ENCODE peak calls at places on chromosomes 2 and 18, in seven cellular contexts. T is astrocyte, L is tibial nerve, N is BJ, H is tibial artery, Z is mammary epithelial cell, P is epithelial cell of esophagus. E is an unnamed sample.

GRCh38 chr2:238869293-238870124 is 21.6 kb downstream of the TWIST2 start:
- DNase-seq in T (peak), L (no peak), N (peak), H (no peak), Z (peak), P (no peak), E (no peak)

GRCh38 chr2:178069551-178069950 is 3.0 kb downstream of the PDE11A start:
- DNase-seq in T (peak), L (no peak), N (no peak), H (no peak), Z (no peak), P (no peak), E (no peak)

GRCh38 chr2:23578964-23579671 is 194.1 kb downstream of the KLHL29 start:
- DNase-seq in T (no peak), L (no peak), N (no peak), H (no peak), Z (no peak), P (no peak), E (no peak)

GRCh38 chr2:162537651-162538050 is 193.7 kb downstream of the GCA start:
- DNase-seq in T (peak), L (no peak), N (no peak), H (no peak), Z (no peak), P (no peak), E (no peak)

GRCh38 chr18:2932247-2933181 is 80.4 kb downstream of the LPIN2 start:
- DNase-seq in T (peak), L (no peak), N (no peak), H (no peak), Z (peak), P (peak), E (peak)

GRCh38 chr2:112065966-112066365 is 10.9 kb downstream of the TMEM87B start:
- DNase-seq in T (peak), L (no peak), N (peak), H (no peak), Z (peak), P (peak), E (no peak)

GRCh38 chr2:15189236-15189635 is 371.9 kb downstream of the NBAS start:
- DNase-seq in T (no peak), L (no peak), N (no peak), H (no peak), Z (no peak), P (no peak), E (no peak)

GRCh38 chr2:187541086-187542085 is 12.8 kb downstream of the TFPI start:
- DNase-seq in T (peak), L (no peak), N (peak), H (peak), Z (no peak), P (peak), E (peak)

GRCh38 chr2:239227661-239228371 is 173.0 kb downstream of the HDAC4 start:
- DNase-seq in T (peak), L (no peak), N (no peak), H (no peak), Z (no peak), P (no peak), E (no peak)

GRCh38 chr2:130720528-130720927 is 8.3 kb upstream of the GPR148 start:
- DNase-seq in T (no peak), L (no peak), N (no peak), H (no peak), Z (no peak), P (no peak), E (no peak)

GRCh38 chr2:95315801-95316411 is 18.8 kb downstream of the KCNIP3 start:
- DNase-seq in T (peak), L (no peak), N (peak), H (no peak), Z (peak), P (peak), E (no peak)

GRCh38 chr18:58446661-58447060 is 182.2 kb downstream of the ALPK2 start:
- DNase-seq in T (no peak), L (no peak), N (no peak), H (no peak), Z (no peak), P (no peak), E (no peak)

GRCh38 chr2:232487385-232488096 is at the start of gene ECEL1:
- DNase-seq in T (no peak), L (no peak), N (no peak), H (no peak), Z (no peak), P (no peak), E (no peak)

GRCh38 chr18:34729264-34729663 is 19.2 kb downstream of the DTNA start:
- DNase-seq in T (no peak), L (no peak), N (no peak), H (no peak), Z (peak), P (peak), E (no peak)

GRCh38 chr2:106108351-106108750 is 85.8 kb downstream of the UXS1 start:
- DNase-seq in T (no peak), L (no peak), N (no peak), H (no peak), Z (no peak), P (peak), E (no peak)

GRCh38 chr2:235500761-235501662 is 7.2 kb downstream of the AGAP1 start:
- DNase-seq in T (peak), L (no peak), N (no peak), H (no peak), Z (peak), P (peak), E (no peak)

GRCh38 chr2:19632327-19633040 is 269.3 kb downstream of the TTC32 start:
- DNase-seq in T (no peak), L (no peak), N (no peak), H (peak), Z (no peak), P (peak), E (no peak)

GRCh38 chr2:149192425-149192824 is 138.0 kb upstream of the LYPD6 start:
- DNase-seq in T (peak), L (no peak), N (no peak), H (no peak), Z (peak), P (peak), E (peak)

GRCh38 chr2:234286956-234287355 is 209.9 kb downstream of the ARL4C start:
- DNase-seq in T (peak), L (no peak), N (no peak), H (no peak), Z (no peak), P (no peak), E (no peak)

GRCh38 chr2:242088471-242089212 is 219.1 kb downstream of the RTP5 start:
- DNase-seq in T (peak), L (peak), N (no peak), H (peak), Z (peak), P (peak), E (peak)

GRCh38 chr2:142937347-142937746 is 59.9 kb downstream of the KYNU start:
- DNase-seq in T (no peak), L (no peak), N (no peak), H (no peak), Z (no peak), P (no peak), E (no peak)

GRCh38 chr2:207480521-207481034 is 49.2 kb upstream of the CREB1 start:
- DNase-seq in T (no peak), L (no peak), N (no peak), H (no peak), Z (no peak), P (no peak), E (no peak)

GRCh38 chr2:207483477-207483876 is 46.3 kb upstream of the CREB1 start:
- DNase-seq in T (peak), L (no peak), N (no peak), H (no peak), Z (no peak), P (peak), E (no peak)

GRCh38 chr2:207483066-207483465 is 46.7 kb upstream of the CREB1 start:
- DNase-seq in T (no peak), L (no peak), N (no peak), H (no peak), Z (no peak), P (no peak), E (no peak)

GRCh38 chr2:207482630-207483029 is 47.1 kb upstream of the CREB1 start:
- DNase-seq in T (peak), L (no peak), N (no peak), H (no peak), Z (no peak), P (peak), E (no peak)

GRCh38 chr2:207481924-207482323 is 47.8 kb upstream of the CREB1 start:
- DNase-seq in T (no peak), L (no peak), N (no peak), H (no peak), Z (no peak), P (no peak), E (no peak)
- H3K4me3 ChIP-seq in T (no peak), L (no peak), N (no peak), H (no peak), Z (no peak), P (no peak), E (no peak)

GRCh38 chr18:22701795-22702194 is 231.3 kb upstream of the RBBP8 start:
- DNase-seq in T (no peak), L (no peak), N (no peak), H (no peak), Z (no peak), P (no peak), E (no peak)

GRCh38 chr18:22703883-22704626 is 229.1 kb upstream of the RBBP8 start:
- DNase-seq in T (peak), L (no peak), N (no peak), H (no peak), Z (peak), P (peak), E (no peak)

GRCh38 chr18:22705328-22705727 is 227.8 kb upstream of the RBBP8 start:
- DNase-seq in T (peak), L (no peak), N (no peak), H (no peak), Z (peak), P (peak), E (peak)

GRCh38 chr18:22701326-22701725 is 231.8 kb upstream of the RBBP8 start:
- DNase-seq in T (no peak), L (no peak), N (no peak), H (no peak), Z (no peak), P (no peak), E (no peak)

DNA sequence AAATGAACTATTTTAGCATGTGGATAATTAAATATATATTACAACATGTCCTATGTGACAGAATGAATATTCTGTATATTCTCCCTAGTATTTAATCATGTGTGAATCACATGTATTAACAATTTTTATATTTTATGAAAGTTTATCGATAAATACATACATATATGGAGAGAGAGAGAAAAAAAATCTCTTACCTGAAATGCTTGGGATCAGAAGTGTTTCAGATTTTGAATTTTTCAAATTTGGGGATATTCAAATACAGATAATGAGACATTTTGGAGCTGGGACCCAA is 228.6 kb upstream of the RBBP8 start:
- DNase-seq in T (no peak), L (no peak), N (no peak), H (no peak), Z (no peak), P (no peak), E (no peak)
- TF ChIP-seq CTCF in T (no peak), L (no peak), N (no peak), H (no peak), Z (no peak), P (no peak), E (no peak)

GRCh38 chr2:5482929-5483331 is 209.3 kb upstream of the SOX11 start:
- DNase-seq in T (peak), L (no peak), N (no peak), H (no peak), Z (no peak), P (no peak), E (no peak)

GRCh38 chr2:5474716-5475115 is 217.5 kb upstream of the SOX11 start:
- DNase-seq in T (no peak), L (no peak), N (no peak), H (no peak), Z (no peak), P (no peak), E (no peak)

GRCh38 chr2:5473596-5473995 is 218.6 kb upstream of the SOX11 start:
- DNase-seq in T (no peak), L (no peak), N (no peak), H (no peak), Z (no peak), P (no peak), E (no peak)

GRCh38 chr2:5484868-5485267 is 207.3 kb upstream of the SOX11 start:
- DNase-seq in T (no peak), L (no peak), N (no peak), H (no peak), Z (no peak), P (no peak), E (no peak)

DNA sequence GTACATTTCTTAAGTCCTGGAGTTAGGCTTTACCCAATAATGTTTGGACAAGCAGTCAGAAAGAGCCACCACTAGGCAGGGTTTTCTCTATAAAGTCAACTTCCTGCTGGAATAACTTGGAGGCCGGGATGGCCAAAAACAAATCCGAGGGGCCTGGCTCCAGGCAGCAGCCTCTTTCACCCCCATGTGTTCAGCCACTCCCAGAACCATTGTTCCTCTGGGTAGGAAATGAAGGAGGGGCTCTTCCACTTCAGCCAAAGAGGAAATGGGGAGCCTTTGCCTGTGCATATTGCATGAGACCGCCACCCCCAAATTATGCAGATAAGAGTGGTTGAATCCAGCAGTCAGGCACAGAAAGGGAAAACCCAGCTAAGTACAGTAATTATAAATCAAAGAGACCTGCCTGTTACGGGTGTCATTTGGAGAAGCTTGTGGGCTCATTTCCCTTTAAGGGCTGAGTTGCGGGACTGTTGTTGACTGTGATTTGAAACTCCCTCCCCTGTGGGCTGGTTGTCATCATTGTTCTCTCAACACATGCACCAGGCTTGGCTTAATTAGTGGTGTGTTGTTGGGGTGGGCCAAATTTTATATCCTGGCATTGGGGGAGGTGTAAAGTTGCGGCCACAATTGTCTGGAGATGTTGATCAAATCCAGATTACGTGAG is 212.8 kb upstream of the SOX11 start:
- DNase-seq in T (no peak), L (no peak), N (no peak), H (no peak), Z (no peak), P (no peak), E (no peak)
- H3K4me3 ChIP-seq in T (peak), L (no peak), N (no peak), H (no peak), Z (no peak), P (no peak), E (no peak)

DNA sequence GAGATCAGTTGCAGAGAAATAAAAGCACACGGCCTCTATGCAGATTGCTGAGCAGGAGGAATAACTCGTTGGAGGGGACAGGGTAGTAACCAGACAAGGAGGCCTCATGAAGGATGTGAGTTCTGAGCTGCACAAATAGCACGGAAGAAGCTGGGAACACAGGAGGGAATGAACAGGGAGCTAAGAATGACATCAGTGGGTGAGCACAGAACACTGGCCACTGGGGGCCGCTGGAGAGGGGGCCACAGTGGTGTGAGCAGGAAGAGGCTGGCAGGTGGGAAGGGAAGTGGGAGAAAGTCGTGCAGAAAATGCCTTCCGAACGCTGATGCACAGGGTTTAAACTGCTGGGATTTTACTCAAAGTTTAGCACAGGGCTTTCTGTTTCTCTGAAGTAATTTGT is 61.0 kb downstream of the ZAP70 start:
- DNase-seq in T (no peak), L (no peak), N (no peak), H (no peak), Z (no peak), P (no peak), E (no peak)
- TF ChIP-seq CTCF in T (peak), L (no peak), N (peak), H (no peak), Z (no peak), P (peak), E (peak)

GRCh38 chr2:127381762-127382161 is 6.0 kb downstream of the MAP3K2 start:
- DNase-seq in T (no peak), L (no peak), N (no peak), H (no peak), Z (no peak), P (no peak), E (no peak)
- H3K4me3 ChIP-seq in T (no peak), L (no peak), N (no peak), H (no peak), Z (no peak), P (no peak), E (no peak)